ENCODE peak calls at places on chromosomes 12 and 14, in five cellular contexts. M is A172; K is CD4-positive, alpha-beta memory T cell; X is non-pigmented ciliary epithelial cell; C is NCI-H1436 treated with DMSO at 0.1 percent for 48 hours. P is an unnamed sample.
A peak's percentile ranks its signal among the peaks of the same experiment; 100 is the strongest.

GRCh38 chr12:112992541-112993398 is 14.5 kb downstream of the OAS2 start:
- DNase-seq in C (peak; percentile 1), M (peak; percentile 62), K (peak; percentile 52), X (peak; percentile 18), P (peak; percentile 57)

GRCh38 chr12:6452908-6453630 is 1.2 kb downstream of the TAPBPL start:
- DNase-seq in C (no peak), M (peak; percentile 68), X (no peak), K (no peak), P (no peak)

GRCh38 chr12:98156697-98157096 is 358.7 kb upstream of the TMPO start:
- DNase-seq in X (no peak), C (no peak), K (no peak), M (no peak), P (no peak)

GRCh38 chr14:72726444-72726843 is 167.5 kb downstream of the DPF3 start:
- DNase-seq in K (no peak), X (no peak), C (no peak), M (no peak), P (no peak)

GRCh38 chr12:6224550-6224949 is 24.4 kb downstream of the CD9 start:
- DNase-seq in X (no peak), K (no peak), C (no peak), M (peak; percentile 61), P (no peak)

GRCh38 chr12:1781770-1782169 is 38.6 kb upstream of the LRTM2 start:
- DNase-seq in M (no peak), K (no peak), C (no peak), X (no peak), P (peak; percentile 50)

GRCh38 chr12:132481345-132481744 is 8.6 kb upstream of the FBRSL1 start:
- DNase-seq in M (no peak), X (no peak), C (no peak), K (no peak), P (no peak)

GRCh38 chr12:19151298-19151697 is 21.8 kb downstream of the PLEKHA5 start:
- DNase-seq in X (no peak), K (no peak), M (no peak), C (no peak), P (no peak)

GRCh38 chr14:88518592-88519512 is 36.0 kb downstream of the PTPN21 start:
- DNase-seq in X (peak; percentile 43), M (peak; percentile 25), C (no peak), K (no peak), P (no peak)

GRCh38 chr12:114936148-114937099 is 252.4 kb upstream of the TBX3 start:
- DNase-seq in M (peak; percentile 78), C (no peak), X (no peak), K (no peak), P (peak; percentile 24)

GRCh38 chr14:98798099-98798498 is 473.9 kb downstream of the BCL11B start:
- DNase-seq in M (no peak), K (no peak), C (peak; percentile 7), X (no peak), P (no peak)

GRCh38 chr14:103382375-103382774 is 2.8 kb upstream of the MARK3 start:
- DNase-seq in X (no peak), C (no peak), M (peak; percentile 35), K (no peak), P (no peak)

GRCh38 chr12:120793357-120793756 is 67.7 kb downstream of the ACADS start:
- DNase-seq in K (no peak), M (no peak), C (no peak), X (no peak), P (no peak)

GRCh38 chr12:124231980-124232653 is 62.8 kb upstream of the RFLNA start:
- DNase-seq in C (peak; percentile 74), X (no peak), M (peak; percentile 72), K (no peak), P (no peak)

GRCh38 chr12:21972055-21972454 is 30.8 kb upstream of the ABCC9 start:
- DNase-seq in X (no peak), C (no peak), K (no peak), M (no peak), P (no peak)

GRCh38 chr12:115255257-115255656 is 571.3 kb upstream of the TBX3 start:
- DNase-seq in X (no peak), C (no peak), K (no peak), M (no peak), P (no peak)

GRCh38 chr14:76701981-76702380 is 59.3 kb upstream of the VASH1 start:
- DNase-seq in M (no peak), X (no peak), C (no peak), K (no peak), P (no peak)

GRCh38 chr12:110183386-110183785 is 59.2 kb downstream of the IFT81 start:
- DNase-seq in X (no peak), C (no peak), M (no peak), K (no peak), P (no peak)

GRCh38 chr12:131281016-131281415 is 327.3 kb downstream of the ADGRD1 start:
- DNase-seq in X (no peak), M (no peak), C (no peak), K (no peak), P (no peak)

GRCh38 chr12:9707356-9707755 is 25.5 kb downstream of the CLECL1 start:
- DNase-seq in M (no peak), K (no peak), X (no peak), C (no peak), P (no peak)

GRCh38 chr12:65876898-65877721 is 52.8 kb downstream of the HMGA2 start:
- DNase-seq in C (no peak), K (no peak), M (peak; percentile 13), X (no peak), P (peak; percentile 74)

GRCh38 chr14:63435838-63436237 is 107.3 kb downstream of the PPP2R5E start:
- DNase-seq in M (no peak), X (peak; percentile 26), K (no peak), C (no peak), P (peak; percentile 60)

GRCh38 chr14:91953170-91953985 is 5.9 kb upstream of the FBLN5 start:
- DNase-seq in C (no peak), X (no peak), K (no peak), M (no peak), P (no peak)

GRCh38 chr12:43847427-43847826 is 11.5 kb downstream of the TMEM117 start:
- DNase-seq in K (no peak), X (peak; percentile 44), M (peak; percentile 61), C (no peak), P (no peak)

GRCh38 chr12:115337693-115338543 is 653.9 kb upstream of the TBX3 start:
- DNase-seq in K (no peak), C (peak; percentile 64), M (peak; percentile 92), X (peak; percentile 71), P (no peak)

GRCh38 chr12:127810026-127810425 is 456.9 kb upstream of the TMEM132C start:
- DNase-seq in C (no peak), M (peak; percentile 93), K (no peak), X (peak; percentile 99), P (no peak)

GRCh38 chr12:28237423-28237822 is 47.2 kb downstream of the CCDC91 start:
- DNase-seq in M (peak; percentile 1), K (no peak), X (no peak), C (no peak), P (no peak)

GRCh38 chr12:85642810-85643209 is 193.4 kb downstream of the RASSF9 start:
- DNase-seq in K (no peak), C (no peak), X (no peak), M (no peak), P (peak; percentile 80)

GRCh38 chr14:87178277-87178676 is 814.7 kb downstream of the GALC start:
- DNase-seq in C (no peak), K (no peak), X (no peak), M (no peak), P (no peak)

GRCh38 chr12:97026901-97027300 is 119.8 kb downstream of the NEDD1 start:
- DNase-seq in M (no peak), K (no peak), X (no peak), C (no peak), P (no peak)

GRCh38 chr12:18222699-18223098 is 38.6 kb upstream of the PIK3C2G start:
- DNase-seq in M (no peak), K (no peak), X (no peak), C (no peak), P (no peak)

GRCh38 chr12:39587247-39587646 is 32.4 kb downstream of the ABCD2 start:
- DNase-seq in C (no peak), M (peak; percentile 19), X (no peak), K (peak; percentile 36), P (no peak)

GRCh38 chr12:113276306-113276705 is 55.0 kb downstream of the TPCN1 start:
- DNase-seq in X (no peak), K (no peak), M (no peak), C (no peak), P (no peak)

GRCh38 chr12:51863363-51863920 is 14.9 kb upstream of the FIGNL2 start:
- DNase-seq in K (no peak), X (no peak), M (no peak), C (no peak), P (peak; percentile 21)

GRCh38 chr12:108394196-108394595 is 55.1 kb upstream of the CMKLR1 start:
- DNase-seq in K (no peak), X (no peak), C (no peak), M (no peak), P (no peak)

GRCh38 chr14:21917699-21918436 is 244.2 kb upstream of the OR4E1 start:
- DNase-seq in C (no peak), M (peak; percentile 23), X (peak; percentile 17), K (peak; percentile 60), P (peak; percentile 62)

GRCh38 chr14:21852061-21852664 is 178.5 kb upstream of the OR4E1 start:
- DNase-seq in K (peak; percentile 64), M (peak; percentile 13), C (no peak), X (no peak), P (peak; percentile 71)

GRCh38 chr12:3273409-3273853 is 196.3 kb downstream of the TSPAN9 start:
- DNase-seq in C (no peak), M (peak; percentile 88), X (peak; percentile 14), K (no peak), P (no peak)